ENCODE peak calls at places on chromosomes 4 and X, in nine cellular contexts. K is DMS153; E is fibroblast of the aortic adventitia; C is GM04504; G is NAMALWA; D is SJSA1; P is OCI-LY7; X is activated CD8-positive, alpha-beta T cell treated with anti-CD3 and anti-CD28 coated beads, Interleukin-2, amount 10 ng/mL, durations not matched to agents 7 days and 5 days; U is hypothalamus. T is an unnamed sample.

GRCh38 chrX:49165901-49166881 is 3.6 kb downstream of the MAGIX start:
- DNase-seq in K (peak; percentile 93), E (peak; percentile 63), C (no peak), G (peak; percentile 76), D (peak; percentile 48), P (peak; percentile 88), X (peak; percentile 85), U (peak; percentile 19), T (no peak)

GRCh38 chrX:132443736-132444135 is 45.1 kb downstream of the MBNL3 start:
- DNase-seq in K (no peak), E (peak; percentile 29), C (no peak), G (no peak), D (no peak), P (no peak), X (no peak), U (no peak), T (no peak)

GRCh38 chrX:81174286-81174685 is 27.4 kb downstream of the HMGN5 start:
- DNase-seq in K (peak; percentile 5), E (peak; percentile 51), C (peak; percentile 6), G (peak; percentile 44), D (peak; percentile 18), P (peak; percentile 14), X (no peak), U (no peak), T (no peak)

GRCh38 chrX:19122641-19123009 is 357 bp upstream of the ADGRG2 start:
- DNase-seq in K (no peak), E (no peak), C (no peak), G (no peak), D (no peak), P (no peak), X (no peak), U (no peak), T (no peak)

GRCh38 chr4:123421942-123422781 is 25.6 kb downstream of the SPRY1 start:
- DNase-seq in K (no peak), E (no peak), C (no peak), G (no peak), D (no peak), P (no peak), X (no peak), U (no peak), T (no peak)

GRCh38 chr4:128821151-128821550 is 11.7 kb downstream of the JADE1 start:
- DNase-seq in K (no peak), E (no peak), C (no peak), G (no peak), D (no peak), P (no peak), X (no peak), U (no peak), T (no peak)

GRCh38 chr4:92791876-92792490 is 488.2 kb downstream of the GRID2 start:
- DNase-seq in K (no peak), E (no peak), C (no peak), G (no peak), D (no peak), P (no peak), X (no peak), U (no peak), T (no peak)

GRCh38 chrX:150940844-150941495 is 42.2 kb upstream of the HMGB3 start:
- DNase-seq in K (no peak), E (no peak), C (no peak), G (no peak), D (no peak), P (no peak), X (no peak), U (no peak), T (no peak)

GRCh38 chr4:102348701-102349100 is 3.4 kb upstream of the SLC39A8 start:
- DNase-seq in K (no peak), E (no peak), C (no peak), G (no peak), D (no peak), P (no peak), X (no peak), U (no peak), T (no peak)

GRCh38 chr4:152307669-152308068 is 228.2 kb downstream of the FBXW7 start:
- DNase-seq in K (peak; percentile 72), E (no peak), C (no peak), G (no peak), D (no peak), P (peak; percentile 3), X (no peak), U (no peak), T (no peak)

GRCh38 chrX:106802388-106803275 is at the start of gene TBC1D8B:
- DNase-seq in K (peak; percentile 78), E (peak; percentile 93), C (peak; percentile 80), G (peak; percentile 39), D (peak; percentile 73), P (peak; percentile 75), X (no peak), U (peak; percentile 47), T (peak; percentile 80)

T was measured in A549.